ENCODE peak calls at places on chromosome 1, in nine cellular contexts. Y, H, W, Q, U, S, X, E and K are unnamed samples.

GRCh38 chr1:230574502-230574901 is 67.8 kb upstream of the COG2 start:
- DNase-seq in Y (no peak), H (no peak), W (no peak), Q (no peak), U (no peak), S (no peak), X (no peak), E (no peak), K (no peak)

GRCh38 chr1:972726-973458 is 6.6 kb downstream of the PLEKHN1 start:
- DNase-seq in Y (no peak), H (no peak), W (no peak), Q (no peak), U (no peak), S (no peak), X (no peak), E (no peak), K (no peak)

GRCh38 chr1:193104906-193105820 is at the start of gene GLRX2:
- DNase-seq in Y (peak; percentile 82), H (peak; percentile 89), W (peak; percentile 85), Q (peak; percentile 86), U (peak; percentile 84), S (peak; percentile 71), X (peak; percentile 52), E (no peak), K (peak; percentile 89)

GRCh38 chr1:224092601-224093000 is 21.3 kb upstream of the FBXO28 start:
- DNase-seq in Y (no peak), H (no peak), W (no peak), Q (no peak), U (no peak), S (no peak), X (no peak), E (no peak), K (no peak)

GRCh38 chr1:217134857-217135568 is 411.8 kb upstream of the ESRRG start:
- DNase-seq in Y (no peak), H (no peak), W (peak; percentile 3), Q (peak; percentile 71), U (peak; percentile 21), S (no peak), X (no peak), E (no peak), K (peak; percentile 29)

GRCh38 chr1:156896490-156897033 is 3.0 kb downstream of the PEAR1 start:
- DNase-seq in Y (peak; percentile 81), H (no peak), W (peak; percentile 91), Q (peak; percentile 56), U (no peak), S (peak; percentile 46), X (peak; percentile 72), E (no peak), K (peak; percentile 12)

GRCh38 chr1:235893840-235894239 is 27.1 kb upstream of the LYST start:
- DNase-seq in Y (no peak), H (peak; percentile 43), W (no peak), Q (no peak), U (no peak), S (no peak), X (no peak), E (no peak), K (no peak)

GRCh38 chr1:183195146-183195571 is 9.1 kb downstream of the LAMC2 start:
- DNase-seq in Y (peak; percentile 49), H (peak; percentile 33), W (no peak), Q (no peak), U (no peak), S (peak; percentile 23), X (no peak), E (no peak), K (no peak)

GRCh38 chr1:58573705-58574591 is 3.1 kb downstream of the TACSTD2 start:
- DNase-seq in Y (no peak), H (no peak), W (no peak), Q (no peak), U (peak; percentile 77), S (no peak), X (no peak), E (no peak), K (no peak)

GRCh38 chr1:175804556-175804955 is 61.2 kb upstream of the TNR start:
- DNase-seq in Y (no peak), H (no peak), W (peak; percentile 1), Q (no peak), U (no peak), S (no peak), X (no peak), E (no peak), K (no peak)

GRCh38 chr1:155013632-155014031 is 11.0 kb downstream of the ZBTB7B start:
- DNase-seq in Y (no peak), H (peak; percentile 38), W (no peak), Q (no peak), U (no peak), S (no peak), X (no peak), E (no peak), K (no peak)

GRCh38 chr1:20472860-20473711 is 12.9 kb downstream of the CAMK2N1 start:
- DNase-seq in Y (no peak), H (peak; percentile 72), W (peak; percentile 60), Q (peak; percentile 95), U (no peak), S (no peak), X (no peak), E (no peak), K (peak; percentile 82)

GRCh38 chr1:203116048-203116810 is 11.3 kb upstream of the ADORA1 start:
- DNase-seq in Y (no peak), H (no peak), W (no peak), Q (no peak), U (no peak), S (no peak), X (no peak), E (no peak), K (no peak)

GRCh38 chr1:205248793-205249601 is 21.3 kb downstream of the TMCC2 start:
- DNase-seq in Y (no peak), H (peak; percentile 72), W (peak; percentile 72), Q (no peak), U (peak; percentile 36), S (no peak), X (peak; percentile 51), E (no peak), K (no peak)

GRCh38 chr1:29397256-29397590 is 160.9 kb downstream of the PTPRU start:
- DNase-seq in Y (no peak), H (no peak), W (no peak), Q (no peak), U (no peak), S (no peak), X (no peak), E (no peak), K (no peak)

GRCh38 chr1:116466810-116467557 is 93.9 kb downstream of the ATP1A1 start:
- DNase-seq in Y (no peak), H (no peak), W (no peak), Q (no peak), U (no peak), S (no peak), X (no peak), E (no peak), K (no peak)

GRCh38 chr1:231393668-231394067 is 28.4 kb downstream of the EGLN1 start:
- DNase-seq in Y (no peak), H (no peak), W (peak; percentile 49), Q (no peak), U (no peak), S (no peak), X (no peak), E (no peak), K (no peak)

GRCh38 chr1:38929476-38929875 is 12.2 kb downstream of the RHBDL2 start:
- DNase-seq in Y (no peak), H (no peak), W (no peak), Q (peak; percentile 47), U (no peak), S (no peak), X (no peak), E (no peak), K (peak; percentile 17)

GRCh38 chr1:11701551-11701961 is 10.0 kb downstream of the DRAXIN start:
- DNase-seq in Y (no peak), H (no peak), W (no peak), Q (no peak), U (no peak), S (no peak), X (no peak), E (no peak), K (no peak)

GRCh38 chr1:44659566-44659965 is 14.7 kb downstream of the TMEM53 start:
- DNase-seq in Y (no peak), H (no peak), W (no peak), Q (no peak), U (no peak), S (no peak), X (no peak), E (no peak), K (no peak)

GRCh38 chr1:56644941-56645662 is at the start of gene PRKAA2:
- DNase-seq in Y (no peak), H (peak; percentile 34), W (no peak), Q (peak; percentile 73), U (peak; percentile 51), S (no peak), X (no peak), E (no peak), K (peak; percentile 79)

GRCh38 chr1:31706384-31707058 is 2.7 kb upstream of the COL16A1 start:
- DNase-seq in Y (no peak), H (no peak), W (no peak), Q (no peak), U (no peak), S (no peak), X (no peak), E (no peak), K (peak; percentile 47)

DNA sequence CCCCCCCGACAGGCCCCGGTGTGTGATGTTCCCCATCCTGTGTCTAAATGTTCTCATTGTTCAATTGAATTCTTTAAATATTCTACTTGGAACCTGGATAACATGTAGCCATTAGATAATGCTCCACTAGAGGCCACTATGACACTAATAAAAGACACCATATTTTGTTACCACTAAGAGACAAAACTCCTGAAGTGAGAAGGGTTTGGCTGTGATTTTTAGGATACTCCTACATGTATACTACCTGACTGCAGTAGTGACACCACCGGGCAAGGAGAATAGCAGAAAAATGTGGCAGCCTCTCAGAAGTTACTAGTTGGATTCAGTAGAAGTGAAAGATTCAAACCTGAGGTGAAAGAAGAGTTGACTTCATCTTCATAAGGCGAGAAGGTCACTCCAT is 36.0 kb downstream of the F5 start:
- DNase-seq in Y (peak; percentile 12), H (no peak), W (peak; percentile 68), Q (peak; percentile 77), U (no peak), S (peak; percentile 40), X (no peak), E (peak; percentile 46), K (no peak)
- TF ChIP-seq CTCF in Y (peak; percentile 30), H (peak; percentile 32), W (peak; percentile 60), Q (peak; percentile 58), U (peak; percentile 26), S (peak; percentile 60), X (peak; percentile 52), E (peak; percentile 71), K (peak; percentile 28)

GRCh38 chr1:17420361-17420760 is 19.1 kb downstream of the RCC2 start:
- DNase-seq in Y (no peak), H (no peak), W (no peak), Q (no peak), U (no peak), S (no peak), X (no peak), E (no peak), K (no peak)
- TF ChIP-seq CTCF in Y (no peak), H (no peak), W (no peak), Q (no peak), U (no peak), S (no peak), X (no peak), E (no peak), K (no peak)

GRCh38 chr1:99728494-99729235 is 37.8 kb downstream of the FRRS1 start:
- DNase-seq in Y (peak; percentile 51), H (no peak), W (peak; percentile 35), Q (peak; percentile 83), U (no peak), S (peak; percentile 41), X (no peak), E (no peak), K (peak; percentile 40)
- TF ChIP-seq CTCF in Y (peak; percentile 71), H (peak; percentile 34), W (peak; percentile 52), Q (peak; percentile 47), U (peak; percentile 31), S (peak; percentile 93), X (peak; percentile 53), E (peak; percentile 27), K (peak; percentile 75)

GRCh38 chr1:97238816-97239215 is 517.2 kb downstream of the PTBP2 start:
- DNase-seq in Y (no peak), H (no peak), W (no peak), Q (no peak), U (no peak), S (no peak), X (no peak), E (no peak), K (no peak)
- TF ChIP-seq CTCF in Y (no peak), H (no peak), W (no peak), Q (no peak), U (no peak), S (no peak), X (no peak), E (no peak), K (no peak)